ENCODE peak calls at places on chromosomes 13 and 19, in six cellular contexts. N, M, E, C, J and X are unnamed samples.

GRCh38 chr19:51691122-51692064 is 1.7 kb upstream of the SPACA6 start:
- DNase-seq in N (no peak), M (no peak), E (no peak), C (no peak), J (no peak), X (no peak)

GRCh38 chr13:23898101-23898500 is 799 bp upstream of the C1QTNF9B start:
- DNase-seq in N (no peak), M (no peak), E (no peak), C (no peak), J (no peak), X (no peak)

GRCh38 chr19:53980553-53981407 is 10.7 kb upstream of the CACNG6 start:
- DNase-seq in N (peak), M (no peak), E (no peak), C (no peak), J (no peak), X (no peak)

GRCh38 chr19:39778763-39779162 is at the start of gene LEUTX:
- DNase-seq in N (no peak), M (no peak), E (peak), C (peak), J (no peak), X (no peak)

GRCh38 chr13:50610238-50610637 is 233.3 kb downstream of the DLEU7 start:
- DNase-seq in N (no peak), M (no peak), E (no peak), C (no peak), J (no peak), X (no peak)

GRCh38 chr19:21143428-21143827 is 1.6 kb downstream of the ZNF431 start:
- DNase-seq in N (no peak), M (no peak), E (no peak), C (no peak), J (no peak), X (no peak)

GRCh38 chr13:110546933-110547332 is 14.6 kb downstream of the RAB20 start:
- DNase-seq in N (peak), M (no peak), E (no peak), C (no peak), J (no peak), X (no peak)

GRCh38 chr19:42129399-42130253 is 2.6 kb downstream of the POU2F2 start:
- DNase-seq in N (no peak), M (no peak), E (no peak), C (peak), J (no peak), X (peak)

GRCh38 chr13:83503424-83503823 is 378.9 kb downstream of the SLITRK1 start:
- DNase-seq in N (no peak), M (no peak), E (no peak), C (no peak), J (no peak), X (no peak)

GRCh38 chr19:49741210-49741844 is 21.8 kb downstream of the TSKS start:
- DNase-seq in N (peak), M (no peak), E (no peak), C (no peak), J (no peak), X (no peak)

GRCh38 chr13:53254495-53254894 is 225.9 kb downstream of the OLFM4 start:
- DNase-seq in N (no peak), M (no peak), E (no peak), C (no peak), J (no peak), X (no peak)

GRCh38 chr13:99681695-99682094 is 180.4 kb downstream of the TM9SF2 start:
- DNase-seq in N (no peak), M (no peak), E (no peak), C (no peak), J (no peak), X (no peak)

GRCh38 chr19:36547001-36547732 is 19.1 kb upstream of the ZNF260 start:
- DNase-seq in N (no peak), M (no peak), E (no peak), C (no peak), J (no peak), X (no peak)

GRCh38 chr13:43799191-43799590 is 12.4 kb upstream of the ENOX1 start:
- DNase-seq in N (no peak), M (no peak), E (no peak), C (no peak), J (no peak), X (no peak)

GRCh38 chr19:16441661-16442071 is 30.1 kb downstream of the EPS15L1 start:
- DNase-seq in N (no peak), M (peak), E (no peak), C (no peak), J (no peak), X (no peak)

GRCh38 chr13:51953347-51953746 is 57.9 kb downstream of the ATP7B start:
- DNase-seq in N (no peak), M (no peak), E (no peak), C (no peak), J (no peak), X (no peak)

GRCh38 chr13:51955841-51956603 is 55.2 kb downstream of the ATP7B start:
- DNase-seq in N (no peak), M (peak), E (no peak), C (no peak), J (no peak), X (no peak)

GRCh38 chr13:51957377-51958216 is 53.7 kb downstream of the ATP7B start:
- DNase-seq in N (no peak), M (peak), E (no peak), C (peak), J (no peak), X (no peak)

GRCh38 chr13:51956717-51957116 is 54.5 kb downstream of the ATP7B start:
- DNase-seq in N (no peak), M (no peak), E (no peak), C (no peak), J (no peak), X (no peak)

GRCh38 chr13:51955281-51955771 is 55.9 kb downstream of the ATP7B start:
- DNase-seq in N (no peak), M (peak), E (no peak), C (no peak), J (no peak), X (no peak)
- TF ChIP-seq TAF1 in N (no peak), M (no peak), E (no peak), C (no peak), J (no peak), X (no peak)

GRCh38 chr19:982567-983170 is 1.5 kb upstream of the WDR18 start:
- DNase-seq in N (peak), M (peak), E (peak), C (no peak), J (peak), X (peak)
- TF ChIP-seq POLR2A in N (no peak), M (no peak), E (no peak), C (no peak), J (no peak), X (no peak)

GRCh38 chr19:18504886-18505610 is 16.8 kb downstream of the ELL start:
- DNase-seq in N (no peak), M (no peak), E (no peak), C (no peak), J (no peak), X (no peak)

GRCh38 chr19:18502236-18502632 is 19.6 kb downstream of the ELL start:
- DNase-seq in N (no peak), M (no peak), E (no peak), C (no peak), J (no peak), X (no peak)

GRCh38 chr19:18502633-18503294 is 19.1 kb downstream of the ELL start:
- DNase-seq in N (no peak), M (no peak), E (no peak), C (no peak), J (no peak), X (no peak)

GRCh38 chr19:18503971-18504885 is 17.6 kb downstream of the ELL start:
- DNase-seq in N (peak), M (no peak), E (no peak), C (no peak), J (no peak), X (no peak)

DNA sequence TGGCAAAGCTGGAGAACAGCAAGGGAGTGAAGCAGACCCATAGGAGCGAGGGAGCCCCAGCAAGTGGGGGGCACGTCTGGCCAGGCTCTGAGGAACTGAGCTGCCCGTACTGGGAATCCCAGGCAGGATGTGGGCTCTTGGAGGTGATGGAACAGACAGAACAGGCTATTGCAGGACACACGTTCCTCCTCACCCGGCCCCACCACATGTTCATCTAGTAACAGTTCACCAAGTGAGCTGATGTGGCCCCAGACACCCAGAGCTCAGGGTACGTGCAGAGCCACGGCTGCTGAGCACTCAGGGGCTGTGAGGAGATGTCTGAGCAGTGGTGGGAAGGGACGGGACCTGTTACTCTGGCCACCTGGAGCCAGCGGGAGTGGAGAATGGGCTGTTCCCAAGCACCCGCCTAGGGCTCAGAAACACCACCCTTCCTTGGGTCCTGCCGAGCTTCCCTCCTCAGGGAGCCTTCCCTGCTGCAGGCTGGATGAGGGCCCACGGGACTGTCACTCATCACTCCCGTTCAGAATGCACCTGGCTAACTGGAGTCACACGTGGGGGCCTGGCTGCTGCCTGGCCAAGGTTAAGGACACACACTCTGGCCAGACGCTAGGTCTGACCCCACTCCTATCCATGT is 18.4 kb downstream of the ELL start:
- DNase-seq in N (no peak), M (no peak), E (no peak), C (no peak), J (no peak), X (no peak)
- TF ChIP-seq POLR2AphosphoS5 in N (no peak), M (no peak), E (no peak), C (no peak), J (no peak), X (no peak)

DNA sequence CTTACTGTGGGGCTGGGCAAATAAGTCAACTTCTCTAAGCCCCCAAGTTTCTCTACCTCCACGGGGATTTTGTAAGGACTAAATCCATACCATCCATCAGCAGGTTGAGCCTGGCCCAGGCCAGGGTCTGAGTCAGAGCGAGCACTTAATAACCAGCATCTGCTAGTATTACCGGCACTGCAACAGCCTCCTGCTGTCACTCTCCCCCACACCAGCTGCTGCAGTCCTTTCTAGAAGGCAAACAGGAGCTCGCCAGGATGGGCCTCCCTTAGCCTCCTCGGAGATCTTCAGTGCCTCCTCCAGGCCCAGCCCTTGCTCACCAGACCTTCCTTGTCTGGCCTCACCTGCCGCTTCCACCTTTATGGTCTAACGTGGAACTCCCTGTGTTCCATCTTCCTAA is 3.2 kb downstream of the NAPA start:
- DNase-seq in N (no peak), M (no peak), E (no peak), C (no peak), J (no peak), X (no peak)
- TF ChIP-seq TAF1 in N (no peak), M (no peak), E (no peak), C (no peak), J (no peak), X (no peak)